ENCODE peak calls at places on chromosomes 2 and 18, in four cellular contexts. A is HCT116, E is SK-N-SH, Y is HepG2. V is an unnamed sample.

GRCh38 chr2:235493402-235493774 is 455 bp upstream of the AGAP1 start:
- DNase-seq in A (no peak), E (no peak), Y (no peak), V (no peak)

GRCh38 chr2:128439231-128440086 is 120.8 kb upstream of the HS6ST1 start:
- DNase-seq in A (no peak), E (no peak), Y (no peak), V (no peak)

GRCh38 chr2:211455225-211455841 is 898.9 kb downstream of the CPS1 start:
- DNase-seq in A (peak), E (peak), Y (peak), V (no peak)

GRCh38 chr2:26172189-26172865 is 561 bp upstream of the GAREM2 start:
- DNase-seq in A (no peak), E (no peak), Y (no peak), V (no peak)

GRCh38 chr2:71746946-71747501 is 293.7 kb downstream of the DYSF start:
- DNase-seq in A (no peak), E (peak), Y (no peak), V (peak)

GRCh38 chr18:11323359-11323819 is 174.0 kb upstream of the PIEZO2 start:
- DNase-seq in A (no peak), E (no peak), Y (peak), V (no peak)

GRCh38 chr2:75311993-75312392 is 112.7 kb upstream of the TACR1 start:
- DNase-seq in A (peak), E (peak), Y (peak), V (peak)

GRCh38 chr2:120802161-120802560 is 66.5 kb downstream of the GLI2 start:
- DNase-seq in A (no peak), E (no peak), Y (no peak), V (no peak)

GRCh38 chr2:40556739-40557138 is 104.8 kb upstream of the SLC8A1 start:
- DNase-seq in A (no peak), E (no peak), Y (no peak), V (no peak)

GRCh38 chr2:119234021-119235019 is 10.7 kb downstream of the STEAP3 start:
- DNase-seq in A (no peak), E (peak), Y (peak), V (peak)

GRCh38 chr18:3995476-3996102 is 459.5 kb downstream of the DLGAP1 start:
- DNase-seq in A (peak), E (peak), Y (peak), V (no peak)

GRCh38 chr2:176140520-176141317 is 10.6 kb upstream of the HOXD4 start:
- DNase-seq in A (peak), E (peak), Y (peak), V (peak)

GRCh38 chr2:201517094-201517493 is 65.6 kb downstream of the STRADB start:
- DNase-seq in A (no peak), E (no peak), Y (no peak), V (no peak)

GRCh38 chr18:76488190-76488589 is 6.9 kb downstream of the ZNF516 start:
- DNase-seq in A (no peak), E (no peak), Y (no peak), V (no peak)

GRCh38 chr18:12621737-12622306 is 36.1 kb downstream of the SPIRE1 start:
- DNase-seq in A (no peak), E (no peak), Y (no peak), V (no peak)

GRCh38 chr2:196594158-196594557 is 45.4 kb upstream of the CCDC150 start:
- DNase-seq in A (no peak), E (no peak), Y (no peak), V (no peak)

GRCh38 chr2:127001751-127002150 is 103.1 kb downstream of the TEX51 start:
- DNase-seq in A (no peak), E (no peak), Y (no peak), V (no peak)

GRCh38 chr2:95052301-95052700 is 26.8 kb downstream of the MAL start:
- DNase-seq in A (no peak), E (no peak), Y (no peak), V (no peak)

GRCh38 chr2:96116879-96117533 is 635 bp upstream of the ADRA2B start:
- DNase-seq in A (no peak), E (peak), Y (no peak), V (peak)

GRCh38 chr2:209872675-209873074 is 101.0 kb downstream of the UNC80 start:
- DNase-seq in A (no peak), E (no peak), Y (peak), V (peak)

GRCh38 chr2:23757686-23758433 is 169.1 kb downstream of the ATAD2B start:
- DNase-seq in A (peak), E (no peak), Y (peak), V (no peak)

GRCh38 chr2:168186452-168186851 is 60.9 kb downstream of the STK39 start:
- DNase-seq in A (no peak), E (no peak), Y (no peak), V (no peak)
- TF ChIP-seq JUND in A (no peak), E (no peak), Y (no peak), V (no peak)

GRCh38 chr2:27980242-27980641 is 89.7 kb downstream of the BABAM2 start:
- DNase-seq in A (peak), E (no peak), Y (no peak), V (no peak)
- TF ChIP-seq JUND in A (peak), E (no peak), Y (no peak), V (no peak)

GRCh38 chr2:233088598-233089345 is 28.6 kb downstream of the INPP5D start:
- DNase-seq in A (no peak), E (no peak), Y (no peak), V (no peak)
- TF ChIP-seq JUND in A (no peak), E (no peak), Y (no peak), V (no peak)

GRCh38 chr2:112644155-112644932 is 1.4 kb upstream of the SLC20A1 start:
- DNase-seq in A (peak), E (no peak), Y (peak), V (no peak)
- TF ChIP-seq JUND in A (no peak), E (no peak), Y (peak), V (no peak)

V was measured in T47D.